ENCODE peak calls at places on chromosomes 2 and 18, in five cellular contexts. One of them, this sample, is unnamed.

GRCh38 chr2:130870779-130871178 is 34.1 kb downstream of the ARHGEF4 start:
- DNase-seq in putamen: no peak
- DNase-seq in HCEC 1CT: no peak
- DNase-seq in left colon: no peak
- DNase-seq in glomerular endothelial cell: no peak
- DNase-seq in this sample: no peak

GRCh38 chr2:96537734-96538486 is 1.4 kb downstream of the ARID5A start:
- DNase-seq in putamen: no peak
- DNase-seq in glomerular endothelial cell: no peak
- DNase-seq in HCEC 1CT: no peak
- DNase-seq in left colon: no peak
- DNase-seq in this sample: no peak

GRCh38 chr2:64487256-64488049 is 33.5 kb downstream of the LGALSL start:
- DNase-seq in left colon: no peak
- DNase-seq in glomerular endothelial cell: no peak
- DNase-seq in putamen: no peak
- DNase-seq in HCEC 1CT: no peak
- DNase-seq in this sample: no peak

GRCh38 chr2:236568068-236568921 is 1.3 kb upstream of the ACKR3 start:
- DNase-seq in left colon: no peak
- DNase-seq in HCEC 1CT: no peak
- DNase-seq in glomerular endothelial cell: no peak
- DNase-seq in putamen: no peak
- DNase-seq in this sample: no peak

GRCh38 chr2:108325756-108326155 is 37.1 kb downstream of the SULT1C2 start:
- DNase-seq in HCEC 1CT: no peak
- DNase-seq in left colon: no peak
- DNase-seq in glomerular endothelial cell: no peak
- DNase-seq in putamen: no peak
- DNase-seq in this sample: no peak

GRCh38 chr2:217263796-217264195 is 403.9 kb upstream of the TNP1 start:
- DNase-seq in HCEC 1CT: no peak
- DNase-seq in glomerular endothelial cell: no peak
- DNase-seq in putamen: no peak
- DNase-seq in left colon: no peak
- DNase-seq in this sample: no peak

GRCh38 chr2:46954951-46955571 is 39.5 kb upstream of the MCFD2 start:
- DNase-seq in glomerular endothelial cell: no peak
- DNase-seq in putamen: no peak
- DNase-seq in left colon: no peak
- DNase-seq in HCEC 1CT: peak
- DNase-seq in this sample: peak

GRCh38 chr18:2537281-2537680 is 34.0 kb downstream of the METTL4 start:
- DNase-seq in putamen: no peak
- DNase-seq in glomerular endothelial cell: no peak
- DNase-seq in HCEC 1CT: no peak
- DNase-seq in left colon: no peak
- DNase-seq in this sample: no peak

GRCh38 chr2:28296904-28297303 is 95.8 kb upstream of the FOSL2 start:
- DNase-seq in putamen: no peak
- DNase-seq in HCEC 1CT: peak
- DNase-seq in left colon: no peak
- DNase-seq in glomerular endothelial cell: no peak
- DNase-seq in this sample: peak

GRCh38 chr18:45793295-45793965 is 32.0 kb upstream of the SIGLEC15 start:
- DNase-seq in glomerular endothelial cell: no peak
- DNase-seq in putamen: no peak
- DNase-seq in left colon: no peak
- DNase-seq in HCEC 1CT: peak
- DNase-seq in this sample: peak

GRCh38 chr2:120680136-120680761 is 55.4 kb upstream of the GLI2 start:
- DNase-seq in HCEC 1CT: peak
- DNase-seq in left colon: peak
- DNase-seq in glomerular endothelial cell: no peak
- DNase-seq in putamen: peak
- DNase-seq in this sample: peak

GRCh38 chr2:16281451-16282330 is 341.3 kb downstream of the MYCN start:
- DNase-seq in putamen: peak
- DNase-seq in left colon: no peak
- DNase-seq in HCEC 1CT: no peak
- DNase-seq in glomerular endothelial cell: no peak
- DNase-seq in this sample: no peak

GRCh38 chr2:75547345-75548035 is 13.2 kb downstream of the EVA1A start:
- DNase-seq in HCEC 1CT: peak
- DNase-seq in left colon: no peak
- DNase-seq in glomerular endothelial cell: no peak
- DNase-seq in putamen: no peak
- DNase-seq in this sample: peak

GRCh38 chr2:166424841-166425240 is 49.1 kb upstream of the SCN9A start:
- DNase-seq in glomerular endothelial cell: no peak
- DNase-seq in HCEC 1CT: no peak
- DNase-seq in left colon: no peak
- DNase-seq in putamen: no peak
- DNase-seq in this sample: no peak

GRCh38 chr2:205654878-205655601 is 27.3 kb upstream of the NRP2 start:
- DNase-seq in HCEC 1CT: peak
- DNase-seq in putamen: no peak
- DNase-seq in glomerular endothelial cell: no peak
- DNase-seq in left colon: no peak
- DNase-seq in this sample: peak

GRCh38 chr2:98897746-98898145 is 38.3 kb downstream of the CRACDL start:
- DNase-seq in glomerular endothelial cell: no peak
- DNase-seq in HCEC 1CT: no peak
- DNase-seq in putamen: no peak
- DNase-seq in left colon: no peak
- DNase-seq in this sample: no peak

GRCh38 chr2:2831656-2832055 is 500.6 kb upstream of the MYT1L start:
- DNase-seq in left colon: no peak
- DNase-seq in HCEC 1CT: no peak
- DNase-seq in glomerular endothelial cell: no peak
- DNase-seq in putamen: no peak
- DNase-seq in this sample: no peak

GRCh38 chr2:51995293-51995692 is 963.4 kb upstream of the NRXN1 start:
- DNase-seq in left colon: no peak
- DNase-seq in glomerular endothelial cell: no peak
- DNase-seq in putamen: no peak
- DNase-seq in HCEC 1CT: peak
- DNase-seq in this sample: peak

GRCh38 chr2:230018153-230018552 is 50.6 kb downstream of the SLC16A14 start:
- DNase-seq in HCEC 1CT: peak
- DNase-seq in left colon: no peak
- DNase-seq in glomerular endothelial cell: no peak
- DNase-seq in putamen: no peak
- DNase-seq in this sample: no peak

GRCh38 chr2:233003658-233004555 is 9.1 kb downstream of the NGEF start:
- DNase-seq in putamen: no peak
- DNase-seq in HCEC 1CT: no peak
- DNase-seq in left colon: no peak
- DNase-seq in glomerular endothelial cell: no peak
- DNase-seq in this sample: no peak

GRCh38 chr2:19932928-19933327 is 31.1 kb upstream of the TTC32 start:
- DNase-seq in glomerular endothelial cell: no peak
- DNase-seq in putamen: no peak
- DNase-seq in left colon: no peak
- DNase-seq in HCEC 1CT: no peak
- DNase-seq in this sample: no peak

GRCh38 chr2:27118525-27119329 is at the start of gene CGREF1:
- DNase-seq in HCEC 1CT: no peak
- DNase-seq in putamen: no peak
- DNase-seq in left colon: no peak
- DNase-seq in glomerular endothelial cell: no peak
- DNase-seq in this sample: no peak

GRCh38 chr2:200525066-200525465 is 941 bp upstream of the SGO2 start:
- DNase-seq in glomerular endothelial cell: no peak
- DNase-seq in left colon: no peak
- DNase-seq in putamen: no peak
- DNase-seq in HCEC 1CT: peak
- DNase-seq in this sample: no peak

GRCh38 chr2:23413641-23414040 is 28.7 kb downstream of the KLHL29 start:
- DNase-seq in putamen: no peak
- DNase-seq in glomerular endothelial cell: no peak
- DNase-seq in left colon: no peak
- DNase-seq in HCEC 1CT: no peak
- DNase-seq in this sample: no peak

GRCh38 chr2:179186126-179186525 is 78.5 kb downstream of the SESTD1 start:
- DNase-seq in HCEC 1CT: peak
- DNase-seq in glomerular endothelial cell: no peak
- DNase-seq in left colon: no peak
- DNase-seq in putamen: no peak
- DNase-seq in this sample: no peak

GRCh38 chr2:12714391-12715221 is 2.1 kb upstream of the TRIB2 start:
- DNase-seq in glomerular endothelial cell: no peak
- DNase-seq in HCEC 1CT: peak
- DNase-seq in putamen: no peak
- DNase-seq in left colon: no peak
- DNase-seq in this sample: peak

GRCh38 chr2:100235098-100235497 is 87.2 kb downstream of the LONRF2 start:
- DNase-seq in left colon: no peak
- DNase-seq in HCEC 1CT: no peak
- DNase-seq in glomerular endothelial cell: no peak
- DNase-seq in putamen: no peak
- DNase-seq in this sample: no peak

GRCh38 chr2:72010647-72011355 is 136.9 kb downstream of the CYP26B1 start:
- DNase-seq in HCEC 1CT: no peak
- DNase-seq in glomerular endothelial cell: no peak
- DNase-seq in putamen: no peak
- DNase-seq in left colon: no peak
- DNase-seq in this sample: no peak

GRCh38 chr2:234528410-234529150 is 31.7 kb upstream of the ARL4C start:
- DNase-seq in HCEC 1CT: no peak
- DNase-seq in glomerular endothelial cell: no peak
- DNase-seq in left colon: no peak
- DNase-seq in putamen: no peak
- DNase-seq in this sample: no peak